ENCODE peak calls at places on chromosome 10, in nine cellular contexts. One of them, this sample, is unnamed.

GRCh38 chr10:80108576-80109239 is 23.8 kb upstream of the PLAC9 start:
- DNase-seq in SK-N-SH: no peak
- DNase-seq in HepG2: no peak
- DNase-seq in GM12878: no peak
- DNase-seq in A549: no peak
- DNase-seq in K562: no peak
- DNase-seq in HCT116: peak
- DNase-seq in endothelial cell of umbilical vein: no peak
- DNase-seq in H1: no peak
- DNase-seq in this sample: no peak

GRCh38 chr10:4941540-4942330 is 21.5 kb upstream of the AKR1C1 start:
- DNase-seq in SK-N-SH: no peak
- DNase-seq in HepG2: peak
- DNase-seq in GM12878: no peak
- DNase-seq in A549: peak
- DNase-seq in K562: peak
- DNase-seq in HCT116: no peak
- DNase-seq in endothelial cell of umbilical vein: peak
- DNase-seq in H1: no peak
- DNase-seq in this sample: no peak

GRCh38 chr10:113111900-113112853 is 162.1 kb downstream of the TCF7L2 start:
- DNase-seq in SK-N-SH: no peak
- DNase-seq in HepG2: peak
- DNase-seq in GM12878: no peak
- DNase-seq in A549: no peak
- DNase-seq in K562: no peak
- DNase-seq in HCT116: no peak
- DNase-seq in endothelial cell of umbilical vein: no peak
- DNase-seq in H1: no peak
- DNase-seq in this sample: no peak

GRCh38 chr10:76178561-76179292 is 747.3 kb downstream of the LRMDA start:
- DNase-seq in SK-N-SH: no peak
- DNase-seq in HepG2: no peak
- DNase-seq in GM12878: no peak
- DNase-seq in A549: no peak
- DNase-seq in K562: no peak
- DNase-seq in HCT116: no peak
- DNase-seq in endothelial cell of umbilical vein: no peak
- DNase-seq in H1: no peak
- DNase-seq in this sample: no peak

GRCh38 chr10:87979847-87980246 is 116.4 kb downstream of the PTEN start:
- DNase-seq in SK-N-SH: no peak
- DNase-seq in HepG2: no peak
- DNase-seq in GM12878: no peak
- DNase-seq in A549: no peak
- DNase-seq in K562: no peak
- DNase-seq in HCT116: no peak
- DNase-seq in endothelial cell of umbilical vein: no peak
- DNase-seq in H1: no peak
- DNase-seq in this sample: no peak

GRCh38 chr10:114681542-114681941 is 23.5 kb upstream of the ABLIM1 start:
- DNase-seq in SK-N-SH: no peak
- DNase-seq in HepG2: no peak
- DNase-seq in GM12878: no peak
- DNase-seq in A549: no peak
- DNase-seq in K562: no peak
- DNase-seq in HCT116: peak
- DNase-seq in endothelial cell of umbilical vein: peak
- DNase-seq in H1: no peak
- DNase-seq in this sample: peak

GRCh38 chr10:117432866-117433265 is 57.6 kb upstream of the PDZD8 start:
- DNase-seq in SK-N-SH: no peak
- DNase-seq in HepG2: no peak
- DNase-seq in GM12878: no peak
- DNase-seq in A549: no peak
- DNase-seq in K562: no peak
- DNase-seq in HCT116: no peak
- DNase-seq in endothelial cell of umbilical vein: no peak
- DNase-seq in H1: no peak
- DNase-seq in this sample: no peak

GRCh38 chr10:329361-330099 is 194.3 kb downstream of the ZMYND11 start:
- DNase-seq in SK-N-SH: no peak
- DNase-seq in HepG2: peak
- DNase-seq in GM12878: no peak
- DNase-seq in A549: peak
- DNase-seq in K562: no peak
- DNase-seq in HCT116: peak
- DNase-seq in endothelial cell of umbilical vein: peak
- DNase-seq in H1: no peak
- DNase-seq in this sample: peak

DNA sequence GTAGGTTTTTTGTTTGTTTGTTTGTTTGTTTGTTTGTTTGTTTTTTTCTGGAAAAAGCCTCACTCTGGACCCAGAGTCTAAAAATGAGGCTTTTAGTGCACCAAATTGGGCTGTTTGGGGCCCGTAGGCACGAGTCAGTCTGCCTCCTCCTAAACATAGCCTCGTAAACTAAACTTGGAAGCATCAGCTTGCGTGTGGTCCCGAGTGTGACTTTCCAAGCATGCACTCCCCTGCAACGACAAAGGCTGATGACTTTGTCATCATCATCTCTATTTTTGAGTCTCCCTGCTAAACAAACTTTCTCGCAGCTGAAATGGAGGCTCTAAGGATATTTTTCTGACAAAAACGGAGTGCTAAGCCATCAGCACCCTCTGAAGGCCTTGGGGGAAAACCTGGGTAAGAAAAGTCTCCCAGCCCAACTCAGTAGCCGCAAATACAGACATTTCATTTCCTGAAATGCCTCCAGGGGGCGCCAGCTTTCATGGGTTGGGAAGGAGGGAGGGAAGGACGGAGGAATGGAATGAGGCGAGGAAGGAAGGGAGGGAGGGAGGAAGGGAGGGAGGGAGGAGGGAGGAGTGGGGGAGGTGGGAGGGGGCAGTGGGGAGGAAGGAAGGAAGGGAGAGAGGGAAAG is 245.9 kb downstream of the KCNMA1 start:
- DNase-seq in SK-N-SH: peak
- DNase-seq in HepG2: peak
- DNase-seq in GM12878: no peak
- DNase-seq in A549: peak
- DNase-seq in K562: peak
- DNase-seq in HCT116: peak
- DNase-seq in endothelial cell of umbilical vein: peak
- DNase-seq in H1: peak
- DNase-seq in this sample: peak
- TF ChIP-seq MAX in SK-N-SH: peak
- TF ChIP-seq MAX in HepG2: no peak
- TF ChIP-seq MAX in GM12878: no peak
- TF ChIP-seq MAX in A549: no peak
- TF ChIP-seq MAX in K562: no peak
- TF ChIP-seq MAX in HCT116: no peak
- TF ChIP-seq MAX in endothelial cell of umbilical vein: no peak
- TF ChIP-seq MAX in H1: peak
- TF ChIP-seq MAX in this sample: no peak

DNA sequence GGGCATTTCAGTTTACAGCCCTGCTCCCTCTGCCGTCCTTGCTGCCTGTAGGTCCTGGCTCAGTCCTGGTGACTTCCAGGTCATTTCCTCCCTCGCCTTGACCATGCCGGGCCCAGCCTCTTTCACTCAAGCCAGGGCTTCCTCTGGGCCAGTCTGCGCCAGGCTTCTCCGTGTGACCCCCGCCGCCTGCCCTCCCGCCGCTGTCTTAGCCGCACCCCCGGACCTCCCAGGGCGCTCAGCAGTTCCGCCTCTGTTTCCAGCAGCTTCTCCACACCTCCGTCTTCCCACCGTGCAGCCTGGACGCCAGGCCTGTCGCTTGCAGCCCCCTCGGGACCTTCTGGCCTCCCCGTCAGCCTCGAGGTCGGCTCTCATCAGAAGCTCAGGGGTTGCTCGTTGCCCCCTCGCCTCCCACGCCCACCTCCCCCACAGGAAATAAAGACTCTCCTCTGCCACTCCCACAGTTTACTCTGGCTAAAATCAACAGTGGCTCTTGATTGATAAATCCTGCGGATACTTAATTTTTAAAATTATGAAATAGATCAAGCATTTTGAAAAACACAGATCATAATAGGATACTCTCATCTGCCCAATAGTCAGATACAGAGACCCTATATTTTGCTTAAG is 123.1 kb upstream of the FZD8 start:
- DNase-seq in SK-N-SH: no peak
- DNase-seq in HepG2: no peak
- DNase-seq in GM12878: no peak
- DNase-seq in A549: no peak
- DNase-seq in K562: no peak
- DNase-seq in HCT116: no peak
- DNase-seq in endothelial cell of umbilical vein: no peak
- DNase-seq in H1: no peak
- DNase-seq in this sample: peak
- H3K4me3 ChIP-seq in SK-N-SH: no peak
- H3K4me3 ChIP-seq in HepG2: no peak
- H3K4me3 ChIP-seq in GM12878: no peak
- H3K4me3 ChIP-seq in A549: no peak
- H3K4me3 ChIP-seq in K562: peak
- H3K4me3 ChIP-seq in HCT116: no peak
- H3K4me3 ChIP-seq in endothelial cell of umbilical vein: no peak
- H3K4me3 ChIP-seq in H1: no peak
- H3K4me3 ChIP-seq in this sample: no peak

GRCh38 chr10:132993271-132994260 is 51.2 kb upstream of the CFAP46 start:
- DNase-seq in SK-N-SH: no peak
- DNase-seq in HepG2: no peak
- DNase-seq in GM12878: no peak
- DNase-seq in A549: no peak
- DNase-seq in K562: no peak
- DNase-seq in HCT116: no peak
- DNase-seq in endothelial cell of umbilical vein: no peak
- DNase-seq in H1: no peak
- DNase-seq in this sample: no peak

GRCh38 chr10:132992433-132993215 is 50.3 kb upstream of the CFAP46 start:
- DNase-seq in SK-N-SH: no peak
- DNase-seq in HepG2: no peak
- DNase-seq in GM12878: no peak
- DNase-seq in A549: no peak
- DNase-seq in K562: no peak
- DNase-seq in HCT116: no peak
- DNase-seq in endothelial cell of umbilical vein: no peak
- DNase-seq in H1: no peak
- DNase-seq in this sample: no peak

GRCh38 chr10:132995909-132996602 is 53.7 kb upstream of the CFAP46 start:
- DNase-seq in SK-N-SH: no peak
- DNase-seq in HepG2: no peak
- DNase-seq in GM12878: no peak
- DNase-seq in A549: no peak
- DNase-seq in K562: no peak
- DNase-seq in HCT116: no peak
- DNase-seq in endothelial cell of umbilical vein: no peak
- DNase-seq in H1: no peak
- DNase-seq in this sample: no peak

GRCh38 chr10:132994811-132995210 is 52.4 kb upstream of the CFAP46 start:
- DNase-seq in SK-N-SH: no peak
- DNase-seq in HepG2: no peak
- DNase-seq in GM12878: no peak
- DNase-seq in A549: no peak
- DNase-seq in K562: no peak
- DNase-seq in HCT116: no peak
- DNase-seq in endothelial cell of umbilical vein: no peak
- DNase-seq in H1: no peak
- DNase-seq in this sample: no peak

DNA sequence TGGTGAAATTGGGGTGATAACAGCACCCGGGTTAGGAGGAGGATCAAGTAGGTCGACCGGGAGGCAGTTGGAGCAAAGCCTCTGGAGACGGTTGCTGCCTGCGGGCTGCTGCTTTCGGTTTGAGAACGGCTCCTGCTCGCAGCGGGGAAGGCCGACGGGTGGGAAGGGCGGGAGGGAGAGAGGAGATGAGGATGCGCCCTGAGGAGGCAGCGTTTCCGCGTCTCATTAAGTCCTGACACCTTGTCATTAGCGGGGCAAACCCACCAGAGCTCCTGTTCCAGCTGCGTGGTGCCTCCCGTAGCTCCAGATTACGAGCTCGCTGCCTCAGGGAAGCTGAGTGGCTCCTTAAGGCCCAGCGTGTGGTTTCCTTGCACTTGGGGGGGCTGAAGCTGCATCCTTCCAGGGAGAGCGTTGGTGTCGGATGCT is 52.0 kb upstream of the CFAP46 start:
- DNase-seq in SK-N-SH: no peak
- DNase-seq in HepG2: no peak
- DNase-seq in GM12878: no peak
- DNase-seq in A549: no peak
- DNase-seq in K562: no peak
- DNase-seq in HCT116: no peak
- DNase-seq in endothelial cell of umbilical vein: no peak
- DNase-seq in H1: no peak
- DNase-seq in this sample: no peak
- TF ChIP-seq MAX in SK-N-SH: no peak
- TF ChIP-seq MAX in HepG2: no peak
- TF ChIP-seq MAX in GM12878: no peak
- TF ChIP-seq MAX in A549: no peak
- TF ChIP-seq MAX in K562: no peak
- TF ChIP-seq MAX in HCT116: no peak
- TF ChIP-seq MAX in endothelial cell of umbilical vein: no peak
- TF ChIP-seq MAX in H1: no peak
- TF ChIP-seq MAX in this sample: no peak

GRCh38 chr10:131899695-131900349 is 986 bp upstream of the PPP2R2D start:
- DNase-seq in SK-N-SH: peak
- DNase-seq in HepG2: no peak
- DNase-seq in GM12878: no peak
- DNase-seq in A549: no peak
- DNase-seq in K562: no peak
- DNase-seq in HCT116: no peak
- DNase-seq in endothelial cell of umbilical vein: peak
- DNase-seq in H1: no peak
- DNase-seq in this sample: peak

GRCh38 chr10:131900350-131901152 is at the start of gene PPP2R2D:
- DNase-seq in SK-N-SH: peak
- DNase-seq in HepG2: peak
- DNase-seq in GM12878: peak
- DNase-seq in A549: peak
- DNase-seq in K562: peak
- DNase-seq in HCT116: peak
- DNase-seq in endothelial cell of umbilical vein: peak
- DNase-seq in H1: peak
- DNase-seq in this sample: peak

GRCh38 chr10:131902691-131903090 is 1.9 kb downstream of the PPP2R2D start:
- DNase-seq in SK-N-SH: no peak
- DNase-seq in HepG2: no peak
- DNase-seq in GM12878: no peak
- DNase-seq in A549: no peak
- DNase-seq in K562: no peak
- DNase-seq in HCT116: no peak
- DNase-seq in endothelial cell of umbilical vein: no peak
- DNase-seq in H1: no peak
- DNase-seq in this sample: no peak

GRCh38 chr10:131901181-131901829 is 497 bp downstream of the PPP2R2D start:
- DNase-seq in SK-N-SH: peak
- DNase-seq in HepG2: no peak
- DNase-seq in GM12878: no peak
- DNase-seq in A549: no peak
- DNase-seq in K562: peak
- DNase-seq in HCT116: no peak
- DNase-seq in endothelial cell of umbilical vein: peak
- DNase-seq in H1: no peak
- DNase-seq in this sample: peak

DNA sequence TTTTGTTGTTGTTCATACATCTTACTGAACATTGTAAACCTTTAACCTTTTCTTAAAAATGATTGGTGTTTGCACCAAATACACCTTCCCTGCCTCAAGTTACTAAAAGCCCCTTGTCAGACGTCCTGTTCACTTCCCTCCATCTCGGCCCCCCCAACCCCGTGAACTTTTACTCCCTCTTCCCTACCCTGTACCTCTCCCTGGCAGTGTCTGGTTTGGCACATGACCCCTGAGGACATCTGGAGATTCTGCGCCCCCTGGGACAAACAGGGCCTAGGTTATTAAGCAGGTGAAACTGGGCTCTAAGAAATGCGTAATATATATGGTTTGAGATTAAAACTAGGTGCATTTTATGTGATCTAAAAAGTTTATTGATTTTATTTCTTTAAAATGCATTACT is 1.4 kb downstream of the PPP2R2D start:
- DNase-seq in SK-N-SH: no peak
- DNase-seq in HepG2: no peak
- DNase-seq in GM12878: no peak
- DNase-seq in A549: no peak
- DNase-seq in K562: no peak
- DNase-seq in HCT116: no peak
- DNase-seq in endothelial cell of umbilical vein: no peak
- DNase-seq in H1: no peak
- DNase-seq in this sample: peak
- H3K4me3 ChIP-seq in SK-N-SH: peak
- H3K4me3 ChIP-seq in HepG2: peak
- H3K4me3 ChIP-seq in GM12878: peak
- H3K4me3 ChIP-seq in A549: peak
- H3K4me3 ChIP-seq in K562: peak
- H3K4me3 ChIP-seq in HCT116: peak
- H3K4me3 ChIP-seq in endothelial cell of umbilical vein: peak
- H3K4me3 ChIP-seq in H1: peak
- H3K4me3 ChIP-seq in this sample: peak